ENCODE peak calls at places on chromosomes 16 and 17, in nine cellular contexts. S, G, C, M, H, Y, E, A and X are unnamed samples.

GRCh38 chr17:74584714-74585113 is 7.4 kb downstream of the CD300LD start:
- DNase-seq in S (no peak), G (no peak), C (no peak), M (peak; percentile 43), H (no peak), Y (no peak), E (no peak), A (no peak), X (no peak)

GRCh38 chr16:12531937-12532336 is 271.8 kb downstream of the CPPED1 start:
- DNase-seq in S (no peak), G (no peak), C (peak; percentile 21), M (no peak), H (no peak), Y (no peak), E (no peak), A (no peak), X (no peak)

GRCh38 chr17:12659500-12659899 is 6.2 kb upstream of the MYOCD start:
- DNase-seq in S (no peak), G (no peak), C (no peak), M (no peak), H (no peak), Y (peak; percentile 19), E (peak; percentile 54), A (no peak), X (no peak)

GRCh38 chr17:10628756-10629155 is 28.4 kb downstream of the MYH3 start:
- DNase-seq in S (no peak), G (peak; percentile 66), C (no peak), M (no peak), H (no peak), Y (no peak), E (no peak), A (peak; percentile 47), X (no peak)

GRCh38 chr17:81349397-81350319 is 45.6 kb upstream of the BAHCC1 start:
- DNase-seq in S (no peak), G (no peak), C (peak; percentile 34), M (no peak), H (no peak), Y (no peak), E (no peak), A (no peak), X (no peak)

GRCh38 chr16:23124315-23124714 is 24.9 kb downstream of the USP31 start:
- DNase-seq in S (no peak), G (no peak), C (peak; percentile 74), M (no peak), H (no peak), Y (peak; percentile 21), E (no peak), A (no peak), X (no peak)

GRCh38 chr17:38733315-38734234 is 3.4 kb downstream of the CISD3 start:
- DNase-seq in S (no peak), G (no peak), C (no peak), M (no peak), H (no peak), Y (no peak), E (no peak), A (peak; percentile 62), X (no peak)

GRCh38 chr16:351804-352520 is 561 bp downstream of the AXIN1 start:
- DNase-seq in S (peak; percentile 69), G (no peak), C (no peak), M (peak; percentile 71), H (no peak), Y (peak; percentile 48), E (no peak), A (peak; percentile 33), X (peak; percentile 79)

GRCh38 chr16:88719267-88719932 is 13.1 kb downstream of the CTU2 start:
- DNase-seq in S (no peak), G (no peak), C (no peak), M (no peak), H (no peak), Y (no peak), E (no peak), A (no peak), X (no peak)

GRCh38 chr17:5943991-5944390 is 126.2 kb upstream of the WSCD1 start:
- DNase-seq in S (no peak), G (no peak), C (no peak), M (no peak), H (no peak), Y (no peak), E (no peak), A (peak; percentile 50), X (no peak)

GRCh38 chr17:1460233-1460632 is 4.2 kb upstream of the CRK start:
- DNase-seq in S (no peak), G (no peak), C (peak; percentile 77), M (peak; percentile 91), H (peak; percentile 42), Y (no peak), E (no peak), A (no peak), X (peak; percentile 90)

GRCh38 chr17:35981246-35981645 is at the start of gene CCL16:
- DNase-seq in S (no peak), G (no peak), C (no peak), M (no peak), H (no peak), Y (no peak), E (no peak), A (no peak), X (no peak)

GRCh38 chr17:7120123-7120522 is 5.5 kb upstream of the ASGR2 start:
- DNase-seq in S (no peak), G (no peak), C (no peak), M (no peak), H (no peak), Y (no peak), E (no peak), A (no peak), X (no peak)

GRCh38 chr17:78988152-78988551 is 8.4 kb upstream of the LGALS3BP start:
- DNase-seq in S (no peak), G (no peak), C (peak; percentile 22), M (no peak), H (no peak), Y (no peak), E (no peak), A (no peak), X (no peak)

GRCh38 chr17:10993126-10993525 is 155.2 kb upstream of the PIRT start:
- DNase-seq in S (no peak), G (no peak), C (no peak), M (no peak), H (no peak), Y (no peak), E (no peak), A (no peak), X (no peak)

GRCh38 chr16:25366078-25366477 is 108.4 kb upstream of the ZKSCAN2 start:
- DNase-seq in S (no peak), G (no peak), C (no peak), M (no peak), H (no peak), Y (no peak), E (no peak), A (peak; percentile 43), X (no peak)

GRCh38 chr16:84868829-84869457 is 49.2 kb downstream of the CRISPLD2 start:
- DNase-seq in S (no peak), G (no peak), C (no peak), M (no peak), H (no peak), Y (no peak), E (no peak), A (no peak), X (no peak)

GRCh38 chr16:27067138-27067537 is 411 bp downstream of the C16orf82 start:
- DNase-seq in S (no peak), G (peak; percentile 64), C (no peak), M (no peak), H (no peak), Y (no peak), E (no peak), A (peak; percentile 32), X (no peak)

GRCh38 chr17:76497979-76498885 is 3.0 kb downstream of the RHBDF2 start:
- DNase-seq in S (no peak), G (peak; percentile 60), C (peak; percentile 87), M (peak; percentile 79), H (no peak), Y (peak; percentile 93), E (peak; percentile 76), A (peak; percentile 77), X (peak; percentile 86)

GRCh38 chr16:1839554-1839953 is 12.5 kb downstream of the FAHD1 start:
- DNase-seq in S (no peak), G (no peak), C (no peak), M (no peak), H (no peak), Y (no peak), E (peak; percentile 11), A (peak; percentile 70), X (no peak)

GRCh38 chr17:43987131-43988021 is 17.0 kb upstream of the NAGS start:
- DNase-seq in S (no peak), G (no peak), C (no peak), M (no peak), H (no peak), Y (no peak), E (no peak), A (no peak), X (no peak)

GRCh38 chr16:66406534-66407368 is 20.3 kb upstream of the BEAN1 start:
- DNase-seq in S (peak; percentile 89), G (peak; percentile 91), C (peak; percentile 74), M (peak; percentile 94), H (peak; percentile 78), Y (peak; percentile 88), E (no peak), A (peak; percentile 77), X (peak; percentile 89)

GRCh38 chr17:76716834-76717205 is 6.1 kb upstream of the MXRA7 start:
- DNase-seq in S (no peak), G (no peak), C (peak; percentile 80), M (no peak), H (no peak), Y (peak; percentile 88), E (peak; percentile 73), A (no peak), X (peak; percentile 28)

GRCh38 chr17:17790673-17791464 is 45.9 kb downstream of the SREBF1 start:
- DNase-seq in S (no peak), G (no peak), C (no peak), M (no peak), H (no peak), Y (no peak), E (no peak), A (no peak), X (no peak)

GRCh38 chr17:56710986-56711385 is 117.5 kb downstream of the NOG start:
- DNase-seq in S (no peak), G (no peak), C (peak; percentile 77), M (no peak), H (no peak), Y (no peak), E (no peak), A (peak; percentile 71), X (no peak)

GRCh38 chr16:51035110-51035498 is 116.0 kb downstream of the SALL1 start:
- DNase-seq in S (no peak), G (no peak), C (peak; percentile 8), M (no peak), H (no peak), Y (no peak), E (no peak), A (peak; percentile 86), X (no peak)